ENCODE peak calls at places on chromosome 15, in nine cellular contexts. Z, S, A, J, V, X, P, F and W are unnamed samples.

GRCh38 chr15:83178869-83179325 is 28.7 kb downstream of the HDGFL3 start:
- DNase-seq in P (no peak), A (no peak), F (no peak), J (no peak), X (no peak), S (no peak), V (no peak), Z (no peak), W (no peak)

GRCh38 chr15:87940763-87941162 is 315.8 kb downstream of the NTRK3 start:
- DNase-seq in V (no peak), Z (peak), P (peak), J (no peak), F (no peak), X (no peak), A (no peak), S (peak), W (peak)

GRCh38 chr15:87326274-87326673 is 930.3 kb downstream of the NTRK3 start:
- DNase-seq in P (no peak), V (no peak), J (no peak), Z (no peak), S (peak), A (no peak), F (no peak), X (no peak), W (no peak)

GRCh38 chr15:69664572-69665326 is 212.1 kb downstream of the RPLP1 start:
- DNase-seq in P (no peak), S (no peak), J (no peak), A (no peak), F (no peak), X (no peak), V (no peak), Z (no peak), W (no peak)

GRCh38 chr15:26771168-26771916 is 1.5 kb downstream of the GABRB3 start:
- DNase-seq in V (no peak), A (no peak), F (no peak), S (no peak), P (no peak), Z (no peak), J (no peak), X (no peak), W (no peak)

GRCh38 chr15:91385301-91385700 is 285.2 kb downstream of the SV2B start:
- DNase-seq in J (no peak), V (no peak), P (no peak), S (peak), A (peak), X (no peak), Z (no peak), F (no peak), W (no peak)

GRCh38 chr15:80234883-80235282 is 17.1 kb downstream of the CTXND1 start:
- DNase-seq in Z (peak), A (no peak), J (no peak), S (peak), P (peak), X (no peak), F (peak), V (peak), W (peak)

GRCh38 chr15:81002254-81003022 is 1.7 kb downstream of the TLNRD1 start:
- DNase-seq in A (no peak), Z (no peak), X (no peak), P (no peak), S (peak), V (no peak), F (peak), J (peak), W (no peak)

GRCh38 chr15:96574766-96575165 is 244.3 kb downstream of the NR2F2 start:
- DNase-seq in F (no peak), A (no peak), P (no peak), X (no peak), S (no peak), J (no peak), V (no peak), Z (no peak), W (no peak)